ENCODE peak calls at places on chromosomes 16 and 17, in four cellular contexts. K is iPS DF 19.7, O is bronchial epithelial cell, Z is Karpas-422. F is an unnamed sample.

GRCh38 chr17:65434878-65435277 is 126.6 kb downstream of the AXIN2 start:
- DNase-seq in K (no peak), Z (no peak), O (no peak), F (no peak)

GRCh38 chr16:38941-39892 is 14.2 kb downstream of the POLR3K start:
- DNase-seq in O (peak; percentile 69), K (no peak), Z (peak; percentile 67), F (no peak)

GRCh38 chr16:27462200-27462845 is 60.3 kb downstream of the IL21R start:
- DNase-seq in O (no peak), K (no peak), Z (no peak), F (no peak)

GRCh38 chr16:81940781-81941560 is 70.3 kb downstream of the SDR42E1 start:
- DNase-seq in K (no peak), O (peak; percentile 67), Z (no peak), F (peak; percentile 45)

GRCh38 chr17:83189673-83190385 is 110.4 kb downstream of the METRNL start:
- DNase-seq in O (peak; percentile 5), Z (no peak), K (no peak), F (no peak)

GRCh38 chr16:68356249-68356918 is 45.6 kb downstream of the PRMT7 start:
- DNase-seq in K (no peak), O (no peak), Z (no peak), F (no peak)

GRCh38 chr17:33292981-33293867 is at the start of gene ASIC2:
- DNase-seq in Z (no peak), O (peak; percentile 36), K (no peak), F (peak; percentile 10)

GRCh38 chr17:36485805-36486203 is 677 bp upstream of the ZNHIT3 start:
- DNase-seq in Z (peak; percentile 69), O (no peak), K (no peak), F (no peak)

GRCh38 chr17:17077861-17078732 is 35.8 kb downstream of the MPRIP start:
- DNase-seq in O (no peak), Z (no peak), K (no peak), F (no peak)

GRCh38 chr17:73267648-73268537 is 6.2 kb upstream of the CPSF4L start:
- DNase-seq in O (no peak), Z (no peak), K (no peak), F (no peak)

GRCh38 chr17:29212681-29213121 is 32.5 kb upstream of the MYO18A start:
- DNase-seq in Z (no peak), O (peak; percentile 38), K (no peak), F (no peak)

GRCh38 chr16:57341441-57342303 is 16.9 kb upstream of the CCL22 start:
- DNase-seq in K (no peak), Z (no peak), O (peak; percentile 100), F (no peak)

GRCh38 chr16:58211245-58211644 is 13.3 kb upstream of the CSNK2A2 start:
- DNase-seq in Z (no peak), O (peak; percentile 74), K (no peak), F (no peak)

GRCh38 chr17:30372755-30373154 is 6.0 kb upstream of the CPD start:
- DNase-seq in O (peak; percentile 97), K (no peak), Z (peak; percentile 65), F (no peak)

GRCh38 chr17:79987187-79987889 is 48.3 kb downstream of the TBC1D16 start:
- DNase-seq in O (peak; percentile 25), Z (no peak), K (no peak), F (no peak)

GRCh38 chr17:78826836-78827509 is 13.6 kb downstream of the USP36 start:
- DNase-seq in O (no peak), Z (no peak), K (no peak), F (no peak)

GRCh38 chr16:4328580-4329353 is 12.9 kb downstream of the GLIS2 start:
- DNase-seq in K (no peak), Z (no peak), O (no peak), F (no peak)

GRCh38 chr17:35312790-35313711 is 60.4 kb downstream of the SLFN11 start:
- DNase-seq in K (peak; percentile 59), O (peak; percentile 61), Z (peak; percentile 79), F (no peak)

F was measured in H1.